ENCODE peak calls at places on chromosomes 12 and 14, in six cellular contexts. One of them, this sample, is unnamed.

GRCh38 chr12:54704187-54704586 is 56.0 kb upstream of the DCD start:
- DNase-seq in GM20000: no peak
- DNase-seq in NCI-H345: no peak
- DNase-seq in progenitor cell of endocrine pancreas: no peak
- DNase-seq in coronary artery: no peak
- DNase-seq in brain microvascular endothelial cell: no peak
- DNase-seq in this sample: no peak

GRCh38 chr14:68507544-68508081 is 285.3 kb downstream of the ZFP36L1 start:
- DNase-seq in GM20000: no peak
- DNase-seq in progenitor cell of endocrine pancreas: no peak
- DNase-seq in NCI-H345: no peak
- DNase-seq in brain microvascular endothelial cell: no peak
- DNase-seq in coronary artery: no peak
- DNase-seq in this sample: no peak

GRCh38 chr14:104875412-104875751 is 10.3 kb downstream of the CEP170B start:
- DNase-seq in GM20000: no peak
- DNase-seq in progenitor cell of endocrine pancreas: no peak
- DNase-seq in coronary artery: no peak
- DNase-seq in NCI-H345: no peak
- DNase-seq in brain microvascular endothelial cell: no peak
- DNase-seq in this sample: no peak

GRCh38 chr12:112381421-112381897 is 772 bp downstream of the HECTD4 start:
- DNase-seq in NCI-H345: peak
- DNase-seq in progenitor cell of endocrine pancreas: no peak
- DNase-seq in brain microvascular endothelial cell: no peak
- DNase-seq in GM20000: no peak
- DNase-seq in coronary artery: no peak
- DNase-seq in this sample: peak

GRCh38 chr12:122999196-122999946 is 18.9 kb downstream of the ARL6IP4 start:
- DNase-seq in progenitor cell of endocrine pancreas: no peak
- DNase-seq in coronary artery: no peak
- DNase-seq in NCI-H345: no peak
- DNase-seq in GM20000: no peak
- DNase-seq in brain microvascular endothelial cell: no peak
- DNase-seq in this sample: no peak

GRCh38 chr12:108679282-108679681 is 45.6 kb upstream of the SELPLG start:
- DNase-seq in brain microvascular endothelial cell: no peak
- DNase-seq in coronary artery: no peak
- DNase-seq in NCI-H345: no peak
- DNase-seq in GM20000: no peak
- DNase-seq in progenitor cell of endocrine pancreas: no peak
- DNase-seq in this sample: no peak

GRCh38 chr14:32417956-32418552 is 89.0 kb downstream of the AKAP6 start:
- DNase-seq in GM20000: no peak
- DNase-seq in NCI-H345: peak
- DNase-seq in coronary artery: no peak
- DNase-seq in brain microvascular endothelial cell: peak
- DNase-seq in progenitor cell of endocrine pancreas: no peak
- DNase-seq in this sample: no peak

GRCh38 chr12:57240926-57241555 is 9.9 kb downstream of the STAC3 start:
- DNase-seq in GM20000: peak
- DNase-seq in coronary artery: peak
- DNase-seq in brain microvascular endothelial cell: no peak
- DNase-seq in NCI-H345: peak
- DNase-seq in progenitor cell of endocrine pancreas: no peak
- DNase-seq in this sample: no peak

GRCh38 chr12:119956047-119956446 is 33.0 kb upstream of the BICDL1 start:
- DNase-seq in brain microvascular endothelial cell: no peak
- DNase-seq in NCI-H345: no peak
- DNase-seq in progenitor cell of endocrine pancreas: no peak
- DNase-seq in coronary artery: no peak
- DNase-seq in GM20000: no peak
- DNase-seq in this sample: no peak

GRCh38 chr12:24728366-24728765 is 220.5 kb downstream of the BCAT1 start:
- DNase-seq in progenitor cell of endocrine pancreas: no peak
- DNase-seq in GM20000: peak
- DNase-seq in brain microvascular endothelial cell: peak
- DNase-seq in NCI-H345: no peak
- DNase-seq in coronary artery: no peak
- DNase-seq in this sample: no peak

GRCh38 chr12:12323606-12324005 is 26.4 kb downstream of the MANSC1 start:
- DNase-seq in progenitor cell of endocrine pancreas: no peak
- DNase-seq in brain microvascular endothelial cell: no peak
- DNase-seq in GM20000: no peak
- DNase-seq in coronary artery: no peak
- DNase-seq in NCI-H345: no peak
- DNase-seq in this sample: no peak

GRCh38 chr14:37591311-37591940 is 3.6 kb downstream of the FOXA1 start:
- DNase-seq in brain microvascular endothelial cell: no peak
- DNase-seq in progenitor cell of endocrine pancreas: peak
- DNase-seq in NCI-H345: peak
- DNase-seq in coronary artery: no peak
- DNase-seq in GM20000: no peak
- DNase-seq in this sample: no peak